ENCODE peak calls at places on chromosomes 12 and 14, in nine cellular contexts. G is body of pancreas; V is amniotic stem cell; O is fibroblast of the conjunctiva; D is AG20443; Y is GM13976; Z is glomerular endothelial cell; N is stimulated activated CD8-positive, alpha-beta memory T cell treated with anti-CD3 and anti-CD28 coated beads, Interleukin-4, amount 100 ng/mL, for 1 hour; P is mucosa of gallbladder. S is an unnamed sample.

GRCh38 chr14:83463500-83464098 is 1929.9 kb upstream of the SEL1L start:
- DNase-seq in G (peak), V (peak), O (peak), D (peak), Y (peak), Z (peak), N (no peak), P (peak), S (no peak)

GRCh38 chr12:22743700-22744099 is 118.7 kb downstream of the ETNK1 start:
- DNase-seq in G (no peak), V (no peak), O (no peak), D (no peak), Y (no peak), Z (no peak), N (no peak), P (no peak), S (no peak)

GRCh38 chr12:2642896-2643425 is 151.8 kb upstream of the FKBP4 start:
- DNase-seq in G (no peak), V (no peak), O (no peak), D (no peak), Y (no peak), Z (no peak), N (no peak), P (no peak), S (no peak)

GRCh38 chr12:120013659-120014380 is 24.8 kb downstream of the BICDL1 start:
- DNase-seq in G (no peak), V (no peak), O (no peak), D (no peak), Y (peak), Z (no peak), N (no peak), P (no peak), S (peak)

GRCh38 chr14:102917469-102918211 is 4.8 kb upstream of the AMN start:
- DNase-seq in G (no peak), V (no peak), O (no peak), D (peak), Y (peak), Z (no peak), N (peak), P (peak), S (peak)

GRCh38 chr14:61355892-61356325 is 34.5 kb downstream of the PRKCH start:
- DNase-seq in G (peak), V (no peak), O (peak), D (no peak), Y (no peak), Z (peak), N (no peak), P (peak), S (no peak)

GRCh38 chr14:34425095-34425851 is 36.8 kb downstream of the SPTSSA start:
- DNase-seq in G (peak), V (no peak), O (no peak), D (no peak), Y (no peak), Z (no peak), N (no peak), P (peak), S (no peak)

GRCh38 chr12:64450711-64451486 is 1.0 kb upstream of the TBK1 start:
- DNase-seq in G (no peak), V (no peak), O (no peak), D (peak), Y (peak), Z (no peak), N (no peak), P (no peak), S (peak)

GRCh38 chr12:9649532-9649940 is 20.0 kb upstream of the CLEC2D start:
- DNase-seq in G (no peak), V (no peak), O (no peak), D (no peak), Y (no peak), Z (no peak), N (no peak), P (no peak), S (peak)

GRCh38 chr12:52389313-52390207 is 4.1 kb upstream of the KRT84 start:
- DNase-seq in G (no peak), V (no peak), O (no peak), D (peak), Y (no peak), Z (no peak), N (no peak), P (no peak), S (no peak)

GRCh38 chr14:96904201-96904600 is 107.0 kb downstream of the VRK1 start:
- DNase-seq in G (no peak), V (no peak), O (no peak), D (no peak), Y (no peak), Z (no peak), N (no peak), P (no peak), S (no peak)

GRCh38 chr12:59322473-59322872 is 273.4 kb upstream of the SLC16A7 start:
- DNase-seq in G (peak), V (no peak), O (no peak), D (no peak), Y (no peak), Z (no peak), N (no peak), P (no peak), S (no peak)

GRCh38 chr14:86838363-86838762 is 1154.6 kb downstream of the GALC start:
- DNase-seq in G (no peak), V (no peak), O (no peak), D (no peak), Y (no peak), Z (no peak), N (no peak), P (no peak), S (no peak)

GRCh38 chr14:100660498-100661339 is 66.0 kb upstream of the DLK1 start:
- DNase-seq in G (no peak), V (no peak), O (no peak), D (no peak), Y (no peak), Z (no peak), N (no peak), P (no peak), S (no peak)

GRCh38 chr14:51369814-51370213 is 129.8 kb downstream of the TMX1 start:
- DNase-seq in G (peak), V (no peak), O (no peak), D (no peak), Y (peak), Z (no peak), N (no peak), P (no peak), S (peak)

GRCh38 chr14:48005986-48006385 is 330.6 kb upstream of the MDGA2 start:
- DNase-seq in G (no peak), V (no peak), O (no peak), D (no peak), Y (no peak), Z (no peak), N (no peak), P (no peak), S (no peak)

GRCh38 chr14:50023671-50024490 is 92.5 kb downstream of the VCPKMT start:
- DNase-seq in G (no peak), V (peak), O (peak), D (peak), Y (no peak), Z (no peak), N (no peak), P (no peak), S (no peak)

GRCh38 chr12:30622509-30622908 is 73.2 kb downstream of the IPO8 start:
- DNase-seq in G (no peak), V (no peak), O (no peak), D (peak), Y (peak), Z (no peak), N (no peak), P (no peak), S (no peak)

GRCh38 chr12:77941396-77941795 is 110.7 kb downstream of the NAV3 start:
- DNase-seq in G (no peak), V (no peak), O (no peak), D (no peak), Y (no peak), Z (no peak), N (no peak), P (no peak), S (no peak)

GRCh38 chr12:4809449-4810218 is 89.4 kb downstream of the GALNT8 start:
- DNase-seq in G (no peak), V (no peak), O (no peak), D (no peak), Y (peak), Z (no peak), N (no peak), P (no peak), S (no peak)

GRCh38 chr12:110117948-110118685 is 6.0 kb upstream of the IFT81 start:
- DNase-seq in G (no peak), V (no peak), O (no peak), D (no peak), Y (no peak), Z (no peak), N (no peak), P (no peak), S (no peak)

GRCh38 chr12:72989458-72989947 is 717.3 kb downstream of the TRHDE start:
- DNase-seq in G (no peak), V (no peak), O (no peak), D (no peak), Y (no peak), Z (no peak), N (no peak), P (no peak), S (no peak)

GRCh38 chr12:40336573-40337199 is 111.9 kb downstream of the LRRK2 start:
- DNase-seq in G (no peak), V (no peak), O (no peak), D (peak), Y (peak), Z (no peak), N (no peak), P (no peak), S (peak)

GRCh38 chr12:77893918-77894317 is 63.2 kb downstream of the NAV3 start:
- DNase-seq in G (peak), V (no peak), O (no peak), D (no peak), Y (no peak), Z (peak), N (no peak), P (peak), S (no peak)

GRCh38 chr14:71448431-71449315 is 483.6 kb upstream of the RGS6 start:
- DNase-seq in G (peak), V (no peak), O (no peak), D (no peak), Y (no peak), Z (no peak), N (no peak), P (no peak), S (no peak)

GRCh38 chr12:1373887-1374286 is 220.5 kb downstream of the FBXL14 start:
- DNase-seq in G (no peak), V (peak), O (peak), D (peak), Y (no peak), Z (no peak), N (no peak), P (no peak), S (no peak)

GRCh38 chr12:121839106-121839992 is 19.3 kb downstream of the HPD start:
- DNase-seq in G (peak), V (peak), O (peak), D (peak), Y (peak), Z (peak), N (peak), P (peak), S (peak)